ENCODE peak calls at places on chromosomes 12 and 14, in ten cellular contexts. One of them, this sample, is unnamed.

GRCh38 chr14:90781344-90781761 is 34.9 kb downstream of the TTC7B start:
- DNase-seq in tibial artery: peak; percentile 17
- DNase-seq in MG63: no peak
- DNase-seq in CD8-positive, alpha-beta memory T cell: no peak
- DNase-seq in HCT116: no peak
- DNase-seq in choroid plexus epithelial cell: peak; percentile 78
- DNase-seq in ascending aorta: no peak
- DNase-seq in bronchial epithelial cell: peak; percentile 76
- DNase-seq in GM12864: no peak
- DNase-seq in heart right ventricle: no peak
- DNase-seq in this sample: no peak

GRCh38 chr12:131637986-131638385 is 72.9 kb upstream of the SFSWAP start:
- DNase-seq in GM12864: no peak
- DNase-seq in CD8-positive, alpha-beta memory T cell: no peak
- DNase-seq in ascending aorta: no peak
- DNase-seq in bronchial epithelial cell: no peak
- DNase-seq in HCT116: no peak
- DNase-seq in tibial artery: peak; percentile 24
- DNase-seq in MG63: no peak
- DNase-seq in heart right ventricle: no peak
- DNase-seq in choroid plexus epithelial cell: no peak
- DNase-seq in this sample: no peak

GRCh38 chr12:52442600-52443061 is 8.5 kb upstream of the KRT75 start:
- DNase-seq in GM12864: no peak
- DNase-seq in heart right ventricle: no peak
- DNase-seq in MG63: peak; percentile 85
- DNase-seq in ascending aorta: no peak
- DNase-seq in bronchial epithelial cell: peak; percentile 96
- DNase-seq in choroid plexus epithelial cell: peak; percentile 74
- DNase-seq in HCT116: peak; percentile 59
- DNase-seq in CD8-positive, alpha-beta memory T cell: no peak
- DNase-seq in tibial artery: no peak
- DNase-seq in this sample: peak; percentile 26

GRCh38 chr14:87286191-87286590 is 706.8 kb downstream of the GALC start:
- DNase-seq in GM12864: no peak
- DNase-seq in CD8-positive, alpha-beta memory T cell: no peak
- DNase-seq in MG63: no peak
- DNase-seq in choroid plexus epithelial cell: no peak
- DNase-seq in ascending aorta: no peak
- DNase-seq in tibial artery: no peak
- DNase-seq in heart right ventricle: no peak
- DNase-seq in bronchial epithelial cell: peak; percentile 31
- DNase-seq in HCT116: no peak
- DNase-seq in this sample: no peak

GRCh38 chr12:57834086-57834876 is 12.2 kb downstream of the CTDSP2 start:
- DNase-seq in MG63: no peak
- DNase-seq in heart right ventricle: no peak
- DNase-seq in choroid plexus epithelial cell: no peak
- DNase-seq in bronchial epithelial cell: no peak
- DNase-seq in HCT116: no peak
- DNase-seq in CD8-positive, alpha-beta memory T cell: no peak
- DNase-seq in GM12864: no peak
- DNase-seq in ascending aorta: no peak
- DNase-seq in tibial artery: no peak
- DNase-seq in this sample: no peak

GRCh38 chr14:20489093-20489994 is 16.0 kb upstream of the RNASE10 start:
- DNase-seq in GM12864: peak; percentile 55
- DNase-seq in MG63: no peak
- DNase-seq in choroid plexus epithelial cell: peak; percentile 43
- DNase-seq in tibial artery: no peak
- DNase-seq in bronchial epithelial cell: peak; percentile 84
- DNase-seq in CD8-positive, alpha-beta memory T cell: no peak
- DNase-seq in HCT116: no peak
- DNase-seq in heart right ventricle: no peak
- DNase-seq in ascending aorta: no peak
- DNase-seq in this sample: no peak

GRCh38 chr12:132395192-132395907 is 66.0 kb upstream of the GALNT9 start:
- DNase-seq in ascending aorta: no peak
- DNase-seq in choroid plexus epithelial cell: no peak
- DNase-seq in bronchial epithelial cell: no peak
- DNase-seq in tibial artery: peak; percentile 56
- DNase-seq in HCT116: no peak
- DNase-seq in heart right ventricle: no peak
- DNase-seq in CD8-positive, alpha-beta memory T cell: no peak
- DNase-seq in MG63: no peak
- DNase-seq in GM12864: no peak
- DNase-seq in this sample: no peak

GRCh38 chr12:95605875-95606274 is 54.6 kb upstream of the USP44 start:
- DNase-seq in bronchial epithelial cell: no peak
- DNase-seq in CD8-positive, alpha-beta memory T cell: no peak
- DNase-seq in tibial artery: no peak
- DNase-seq in choroid plexus epithelial cell: no peak
- DNase-seq in HCT116: no peak
- DNase-seq in GM12864: no peak
- DNase-seq in heart right ventricle: no peak
- DNase-seq in ascending aorta: no peak
- DNase-seq in MG63: peak; percentile 79
- DNase-seq in this sample: no peak

GRCh38 chr14:31122098-31122611 is 85.4 kb downstream of the HECTD1 start:
- DNase-seq in HCT116: no peak
- DNase-seq in heart right ventricle: no peak
- DNase-seq in tibial artery: no peak
- DNase-seq in GM12864: peak; percentile 8
- DNase-seq in choroid plexus epithelial cell: peak; percentile 38
- DNase-seq in CD8-positive, alpha-beta memory T cell: no peak
- DNase-seq in bronchial epithelial cell: peak; percentile 15
- DNase-seq in MG63: no peak
- DNase-seq in ascending aorta: no peak
- DNase-seq in this sample: no peak

GRCh38 chr14:72634910-72635647 is 258.8 kb downstream of the DPF3 start:
- DNase-seq in HCT116: no peak
- DNase-seq in ascending aorta: no peak
- DNase-seq in GM12864: no peak
- DNase-seq in bronchial epithelial cell: no peak
- DNase-seq in choroid plexus epithelial cell: no peak
- DNase-seq in heart right ventricle: no peak
- DNase-seq in CD8-positive, alpha-beta memory T cell: no peak
- DNase-seq in MG63: no peak
- DNase-seq in tibial artery: no peak
- DNase-seq in this sample: no peak

GRCh38 chr12:63150255-63151060 is 543 bp downstream of the AVPR1A start:
- DNase-seq in tibial artery: peak; percentile 70
- DNase-seq in HCT116: no peak
- DNase-seq in heart right ventricle: peak; percentile 14
- DNase-seq in choroid plexus epithelial cell: peak; percentile 2
- DNase-seq in GM12864: no peak
- DNase-seq in bronchial epithelial cell: no peak
- DNase-seq in MG63: no peak
- DNase-seq in ascending aorta: no peak
- DNase-seq in CD8-positive, alpha-beta memory T cell: no peak
- DNase-seq in this sample: peak; percentile 36

GRCh38 chr12:12791756-12792346 is 6.4 kb downstream of the APOLD1 start:
- DNase-seq in heart right ventricle: no peak
- DNase-seq in MG63: peak; percentile 53
- DNase-seq in HCT116: no peak
- DNase-seq in GM12864: no peak
- DNase-seq in tibial artery: no peak
- DNase-seq in choroid plexus epithelial cell: peak; percentile 27
- DNase-seq in ascending aorta: no peak
- DNase-seq in CD8-positive, alpha-beta memory T cell: no peak
- DNase-seq in bronchial epithelial cell: no peak
- DNase-seq in this sample: no peak
- H3K4me3 ChIP-seq in heart right ventricle: peak overlapping the region; percentile 35
- H3K4me3 ChIP-seq in MG63: no peak overlapping the region
- H3K4me3 ChIP-seq in HCT116: no peak overlapping the region
- H3K4me3 ChIP-seq in GM12864: no peak overlapping the region
- H3K4me3 ChIP-seq in tibial artery: peak overlapping the region; percentile 24
- H3K4me3 ChIP-seq in choroid plexus epithelial cell: peak overlapping the region; percentile 30
- H3K4me3 ChIP-seq in ascending aorta: peak overlapping the region; percentile 46
- H3K4me3 ChIP-seq in CD8-positive, alpha-beta memory T cell: no peak overlapping the region
- H3K4me3 ChIP-seq in bronchial epithelial cell: no peak overlapping the region
- H3K4me3 ChIP-seq in this sample: no peak overlapping the region

DNA sequence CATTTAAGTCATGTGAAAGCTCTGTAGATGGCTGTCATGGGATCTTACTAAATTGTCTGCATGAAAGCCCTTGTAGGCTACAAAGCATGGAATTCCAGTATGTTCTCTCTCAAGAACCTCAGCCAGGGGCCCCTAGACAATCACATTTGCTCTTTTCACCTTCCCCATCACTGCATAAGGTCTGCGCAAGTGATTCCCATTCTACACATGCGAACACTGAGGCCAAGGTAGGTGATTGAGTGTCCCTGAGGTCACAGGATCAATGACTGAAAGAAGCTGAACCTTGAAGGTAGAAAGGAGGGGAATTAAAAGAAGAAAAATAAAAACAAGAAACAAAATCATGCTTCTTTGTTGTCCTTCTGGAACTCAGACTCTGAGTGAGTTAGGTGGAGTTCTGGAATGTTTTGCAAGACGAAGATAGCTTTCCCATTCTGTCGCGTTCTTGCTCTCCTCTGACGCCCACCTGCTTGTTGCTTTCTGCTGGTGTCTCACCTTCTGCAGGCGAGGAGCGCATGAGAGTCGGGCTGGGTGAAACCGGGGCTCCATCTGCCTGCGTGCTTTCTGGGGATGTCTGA is 79.9 kb downstream of the SPRING1 start:
- DNase-seq in heart right ventricle: no peak
- DNase-seq in choroid plexus epithelial cell: no peak
- DNase-seq in ascending aorta: no peak
- DNase-seq in MG63: no peak
- DNase-seq in bronchial epithelial cell: no peak
- DNase-seq in HCT116: no peak
- DNase-seq in GM12864: no peak
- DNase-seq in tibial artery: no peak
- DNase-seq in CD8-positive, alpha-beta memory T cell: no peak
- DNase-seq in this sample: no peak
- H3K4me3 ChIP-seq in heart right ventricle: peak overlapping the region; percentile 23
- H3K4me3 ChIP-seq in choroid plexus epithelial cell: peak overlapping the region; percentile 23
- H3K4me3 ChIP-seq in ascending aorta: peak overlapping the region; percentile 52
- H3K4me3 ChIP-seq in MG63: no peak overlapping the region
- H3K4me3 ChIP-seq in bronchial epithelial cell: no peak overlapping the region
- H3K4me3 ChIP-seq in HCT116: no peak overlapping the region
- H3K4me3 ChIP-seq in GM12864: no peak overlapping the region
- H3K4me3 ChIP-seq in tibial artery: peak overlapping the region; percentile 36
- H3K4me3 ChIP-seq in CD8-positive, alpha-beta memory T cell: no peak overlapping the region
- H3K4me3 ChIP-seq in this sample: no peak overlapping the region

GRCh38 chr12:27974735-27975221 is 2.2 kb upstream of the PTHLH start:
- DNase-seq in CD8-positive, alpha-beta memory T cell: no peak
- DNase-seq in ascending aorta: no peak
- DNase-seq in choroid plexus epithelial cell: no peak
- DNase-seq in HCT116: no peak
- DNase-seq in bronchial epithelial cell: no peak
- DNase-seq in heart right ventricle: no peak
- DNase-seq in GM12864: no peak
- DNase-seq in tibial artery: no peak
- DNase-seq in MG63: no peak
- DNase-seq in this sample: no peak
- H3K4me3 ChIP-seq in CD8-positive, alpha-beta memory T cell: no peak overlapping the region
- H3K4me3 ChIP-seq in ascending aorta: peak overlapping the region; percentile 58
- H3K4me3 ChIP-seq in choroid plexus epithelial cell: peak overlapping the region; percentile 42
- H3K4me3 ChIP-seq in HCT116: no peak overlapping the region
- H3K4me3 ChIP-seq in bronchial epithelial cell: peak overlapping the region; percentile 53
- H3K4me3 ChIP-seq in heart right ventricle: peak overlapping the region; percentile 38
- H3K4me3 ChIP-seq in GM12864: no peak overlapping the region
- H3K4me3 ChIP-seq in tibial artery: peak overlapping the region; percentile 27
- H3K4me3 ChIP-seq in MG63: no peak overlapping the region
- H3K4me3 ChIP-seq in this sample: peak overlapping the region; percentile 21

GRCh38 chr12:32893008-32893407 is 3.6 kb downstream of the PKP2 start:
- DNase-seq in heart right ventricle: no peak
- DNase-seq in tibial artery: no peak
- DNase-seq in MG63: no peak
- DNase-seq in choroid plexus epithelial cell: no peak
- DNase-seq in HCT116: no peak
- DNase-seq in CD8-positive, alpha-beta memory T cell: no peak
- DNase-seq in bronchial epithelial cell: no peak
- DNase-seq in GM12864: no peak
- DNase-seq in ascending aorta: no peak
- DNase-seq in this sample: no peak
- H3K4me3 ChIP-seq in heart right ventricle: peak overlapping the region; percentile 92
- H3K4me3 ChIP-seq in tibial artery: no peak overlapping the region
- H3K4me3 ChIP-seq in MG63: no peak overlapping the region
- H3K4me3 ChIP-seq in choroid plexus epithelial cell: peak overlapping the region; percentile 36
- H3K4me3 ChIP-seq in HCT116: peak overlapping the region; percentile 52
- H3K4me3 ChIP-seq in CD8-positive, alpha-beta memory T cell: no peak overlapping the region
- H3K4me3 ChIP-seq in bronchial epithelial cell: no peak overlapping the region
- H3K4me3 ChIP-seq in GM12864: no peak overlapping the region
- H3K4me3 ChIP-seq in ascending aorta: no peak overlapping the region
- H3K4me3 ChIP-seq in this sample: no peak overlapping the region

GRCh38 chr14:82432531-82432930 is 898.9 kb upstream of the SEL1L start:
- DNase-seq in tibial artery: no peak
- DNase-seq in bronchial epithelial cell: no peak
- DNase-seq in MG63: no peak
- DNase-seq in heart right ventricle: no peak
- DNase-seq in ascending aorta: no peak
- DNase-seq in GM12864: no peak
- DNase-seq in HCT116: no peak
- DNase-seq in choroid plexus epithelial cell: no peak
- DNase-seq in CD8-positive, alpha-beta memory T cell: no peak
- DNase-seq in this sample: no peak

DNA sequence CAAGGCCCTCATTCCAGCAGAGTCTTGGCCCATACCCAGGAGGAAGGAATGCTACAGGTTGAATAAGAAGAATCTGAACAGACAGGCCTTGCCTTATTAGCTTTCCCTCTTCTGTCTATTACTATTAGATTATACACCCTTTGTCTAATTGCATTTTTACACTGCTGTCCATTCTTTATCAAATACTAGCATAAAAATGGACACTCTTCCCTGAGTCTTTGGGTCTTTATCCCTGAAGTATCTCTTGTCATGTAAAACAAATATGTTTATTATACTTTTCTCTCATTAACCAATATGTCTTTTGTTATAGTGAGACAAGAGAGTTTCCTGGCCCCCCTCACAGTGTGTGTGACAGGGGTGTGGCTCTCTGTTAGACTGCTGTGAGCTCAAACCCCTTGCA is 897.4 kb upstream of the SEL1L start:
- DNase-seq in ascending aorta: no peak
- DNase-seq in heart right ventricle: no peak
- DNase-seq in choroid plexus epithelial cell: no peak
- DNase-seq in HCT116: no peak
- DNase-seq in MG63: no peak
- DNase-seq in CD8-positive, alpha-beta memory T cell: no peak
- DNase-seq in GM12864: no peak
- DNase-seq in tibial artery: no peak
- DNase-seq in bronchial epithelial cell: no peak
- DNase-seq in this sample: no peak
- H3K4me3 ChIP-seq in ascending aorta: no peak overlapping the region
- H3K4me3 ChIP-seq in heart right ventricle: no peak overlapping the region
- H3K4me3 ChIP-seq in choroid plexus epithelial cell: no peak overlapping the region
- H3K4me3 ChIP-seq in HCT116: no peak overlapping the region
- H3K4me3 ChIP-seq in MG63: no peak overlapping the region
- H3K4me3 ChIP-seq in CD8-positive, alpha-beta memory T cell: no peak overlapping the region
- H3K4me3 ChIP-seq in GM12864: no peak overlapping the region
- H3K4me3 ChIP-seq in tibial artery: no peak overlapping the region
- H3K4me3 ChIP-seq in bronchial epithelial cell: no peak overlapping the region
- H3K4me3 ChIP-seq in this sample: no peak overlapping the region

This sample was measured in body of pancreas.